ENCODE peak calls at places on chromosomes 1 and 21, in ten cellular contexts. N is EH; S is HTR-8/SVneo; W is foreskin fibroblast; F is NCI-H1105 treated with DMSO at 0.1 percent for 48 hours; J is dorsolateral prefrontal cortex; P is B cell; E is stimulated activated CD4-positive, alpha-beta T cell treated with anti-CD3 and anti-CD28 coated beads, Interleukin-2, amount 100 ng/mL, for 48 hours; Z is NCI-H1092; B is RWPE1. X is an unnamed sample.

GRCh38 chr1:147579532-147580199 is 38.4 kb downstream of the BCL9 start:
- DNase-seq in N (peak), S (no peak), W (peak), F (no peak), J (no peak), P (no peak), E (no peak), Z (no peak), B (no peak), X (no peak)

GRCh38 chr1:98467584-98467983 is 193.9 kb upstream of the SNX7 start:
- DNase-seq in N (no peak), S (no peak), W (peak), F (no peak), J (no peak), P (no peak), E (no peak), Z (no peak), B (no peak), X (no peak)

GRCh38 chr1:85137660-85138059 is 63.2 kb downstream of the SYDE2 start:
- DNase-seq in N (no peak), S (no peak), W (no peak), F (peak), J (peak), P (no peak), E (no peak), Z (peak), B (no peak), X (no peak)

GRCh38 chr1:230661976-230662375 is 19.7 kb downstream of the COG2 start:
- DNase-seq in N (no peak), S (no peak), W (no peak), F (no peak), J (peak), P (no peak), E (no peak), Z (no peak), B (no peak), X (no peak)

GRCh38 chr1:111754964-111755320 is 759 bp upstream of the DDX20 start:
- DNase-seq in N (peak), S (no peak), W (peak), F (peak), J (peak), P (no peak), E (peak), Z (peak), B (peak), X (peak)

GRCh38 chr1:15575549-15576150 is 9.2 kb downstream of the AGMAT start:
- DNase-seq in N (no peak), S (no peak), W (no peak), F (no peak), J (no peak), P (no peak), E (no peak), Z (no peak), B (no peak), X (no peak)

GRCh38 chr1:179709841-179710329 is 33.2 kb upstream of the FAM163A start:
- DNase-seq in N (peak), S (no peak), W (peak), F (no peak), J (no peak), P (no peak), E (no peak), Z (peak), B (no peak), X (no peak)

GRCh38 chr21:35390013-35390776 is 341.1 kb upstream of the RUNX1 start:
- DNase-seq in N (peak), S (no peak), W (peak), F (peak), J (peak), P (no peak), E (no peak), Z (peak), B (peak), X (no peak)

GRCh38 chr21:17602874-17603273 is 9.8 kb downstream of the BTG3 start:
- DNase-seq in N (peak), S (no peak), W (peak), F (no peak), J (no peak), P (no peak), E (no peak), Z (no peak), B (no peak), X (no peak)

GRCh38 chr21:45891388-45892155 is 90.0 kb upstream of the COL6A1 start:
- DNase-seq in N (no peak), S (no peak), W (no peak), F (no peak), J (no peak), P (no peak), E (no peak), Z (no peak), B (no peak), X (no peak)

GRCh38 chr1:183180213-183180612 is 5.9 kb upstream of the LAMC2 start:
- DNase-seq in N (peak), S (peak), W (peak), F (peak), J (peak), P (no peak), E (no peak), Z (peak), B (no peak), X (no peak)

GRCh38 chr1:196910208-196910607 is 22.4 kb downstream of the CFHR4 start:
- DNase-seq in N (peak), S (no peak), W (peak), F (no peak), J (no peak), P (no peak), E (no peak), Z (no peak), B (no peak), X (no peak)

GRCh38 chr1:21937372-21938121 is 437 bp upstream of the HSPG2 start:
- DNase-seq in N (peak), S (peak), W (peak), F (peak), J (peak), P (peak), E (peak), Z (peak), B (peak), X (peak)

GRCh38 chr1:159040206-159040605 is 30.5 kb downstream of the IFI16 start:
- DNase-seq in N (peak), S (no peak), W (peak), F (no peak), J (no peak), P (no peak), E (no peak), Z (no peak), B (no peak), X (no peak)

GRCh38 chr1:147641291-147641690 is 29.0 kb downstream of the ACP6 start:
- DNase-seq in N (no peak), S (no peak), W (no peak), F (no peak), J (no peak), P (no peak), E (no peak), Z (no peak), B (no peak), X (no peak)

GRCh38 chr1:102970496-102971078 is 137.7 kb downstream of the COL11A1 start:
- DNase-seq in N (peak), S (peak), W (peak), F (peak), J (no peak), P (no peak), E (no peak), Z (peak), B (peak), X (peak)

GRCh38 chr1:61641578-61642336 is 83.2 kb downstream of the TM2D1 start:
- DNase-seq in N (peak), S (peak), W (peak), F (no peak), J (peak), P (peak), E (peak), Z (no peak), B (peak), X (peak)

X was measured in GM12891.